ENCODE peak calls at places on chromosomes 11 and 22, in four cellular contexts. Z is body of pancreas, I is tibial artery, G is stomach. B is an unnamed sample. For H3K4me1, the result is how much of the 10 kb centered on the place peaks cover.

GRCh38 chr22:19845369-19845722 is 9.3 kb downstream of the GNB1L start:
- DNase-seq in G (no peak), I (no peak), Z (no peak), B (no peak)

GRCh38 chr22:24725736-24726135 is 48.8 kb downstream of the PIWIL3 start:
- DNase-seq in Z (no peak), I (no peak), G (no peak), B (no peak)

GRCh38 chr11:86954288-86955110 is 696 bp downstream of the FZD4 start:
- DNase-seq in I (peak), G (no peak), Z (peak), B (peak)

GRCh38 chr11:31943056-31943780 is 132.1 kb upstream of the PAX6 start:
- DNase-seq in Z (no peak), G (no peak), I (no peak), B (no peak)

GRCh38 chr11:6611092-6612007 is 666 bp downstream of the TAF10 start:
- DNase-seq in I (peak), Z (peak), G (no peak), B (peak)

GRCh38 chr22:17430298-17430900 is 61.1 kb downstream of the CECR2 start:
- DNase-seq in G (no peak), I (no peak), Z (no peak), B (no peak)

GRCh38 chr11:110070176-110070575 is 23.0 kb upstream of the ZC3H12C start:
- DNase-seq in Z (no peak), I (no peak), G (no peak), B (no peak)

GRCh38 chr22:46180370-46181137 is 30.2 kb downstream of the PPARA start:
- DNase-seq in I (no peak), Z (no peak), G (no peak), B (no peak)

GRCh38 chr11:68749501-68750196 is 1.7 kb downstream of the TESMIN start:
- DNase-seq in Z (no peak), I (no peak), G (no peak), B (no peak)

GRCh38 chr11:116355104-116355503 is 417.7 kb downstream of the BUD13 start:
- DNase-seq in Z (no peak), G (no peak), I (no peak), B (no peak)

GRCh38 chr22:45823331-45823730 is 151.7 kb downstream of the ATXN10 start:
- DNase-seq in G (no peak), I (no peak), Z (no peak), B (no peak)

GRCh38 chr11:111726301-111726713 is 39.9 kb downstream of the PPP2R1B start:
- DNase-seq in Z (peak), I (no peak), G (no peak), B (no peak)

GRCh38 chr22:27850000-27850465 is 48.5 kb upstream of the MN1 start:
- DNase-seq in Z (no peak), I (no peak), G (peak), B (peak)

GRCh38 chr22:32475428-32476010 is 908 bp downstream of the FBXO7 start:
- DNase-seq in I (peak), G (peak), Z (peak), B (peak)

GRCh38 chr11:17259519-17259918 is 17.0 kb upstream of the NUCB2 start:
- DNase-seq in Z (no peak), I (no peak), G (no peak), B (no peak)

GRCh38 chr22:40635940-40636379 is 559 bp downstream of the MRTFA start:
- DNase-seq in Z (no peak), I (no peak), G (peak), B (no peak)

GRCh38 chr22:19873960-19874306 is 19.3 kb upstream of the GNB1L start:
- DNase-seq in Z (no peak), I (peak), G (no peak), B (no peak)

GRCh38 chr11:118448294-118448693 is 12.0 kb downstream of the KMT2A start:
- DNase-seq in Z (no peak), I (no peak), G (no peak), B (no peak)

GRCh38 chr22:20164863-20165262 is 14.0 kb upstream of the CCDC188 start:
- DNase-seq in Z (no peak), G (no peak), I (no peak), B (no peak)

GRCh38 chr11:41201156-41201555 is 258.3 kb downstream of the LRRC4C start:
- DNase-seq in G (peak), Z (no peak), I (no peak), B (peak)

GRCh38 chr11:61164610-61165424 is 3.6 kb upstream of the VPS37C start:
- DNase-seq in Z (no peak), I (no peak), G (peak), B (no peak)

GRCh38 chr11:18768472-18768901 is 23.1 kb downstream of the PTPN5 start:
- DNase-seq in I (no peak), Z (no peak), G (no peak), B (no peak)

GRCh38 chr11:123590296-123590912 is 64.0 kb downstream of the SCN3B start:
- DNase-seq in I (no peak), G (peak), Z (peak), B (no peak)

GRCh38 chr11:63015521-63016215 is at the start of gene SLC22A8:
- DNase-seq in G (no peak), Z (no peak), I (no peak), B (no peak)

DNA sequence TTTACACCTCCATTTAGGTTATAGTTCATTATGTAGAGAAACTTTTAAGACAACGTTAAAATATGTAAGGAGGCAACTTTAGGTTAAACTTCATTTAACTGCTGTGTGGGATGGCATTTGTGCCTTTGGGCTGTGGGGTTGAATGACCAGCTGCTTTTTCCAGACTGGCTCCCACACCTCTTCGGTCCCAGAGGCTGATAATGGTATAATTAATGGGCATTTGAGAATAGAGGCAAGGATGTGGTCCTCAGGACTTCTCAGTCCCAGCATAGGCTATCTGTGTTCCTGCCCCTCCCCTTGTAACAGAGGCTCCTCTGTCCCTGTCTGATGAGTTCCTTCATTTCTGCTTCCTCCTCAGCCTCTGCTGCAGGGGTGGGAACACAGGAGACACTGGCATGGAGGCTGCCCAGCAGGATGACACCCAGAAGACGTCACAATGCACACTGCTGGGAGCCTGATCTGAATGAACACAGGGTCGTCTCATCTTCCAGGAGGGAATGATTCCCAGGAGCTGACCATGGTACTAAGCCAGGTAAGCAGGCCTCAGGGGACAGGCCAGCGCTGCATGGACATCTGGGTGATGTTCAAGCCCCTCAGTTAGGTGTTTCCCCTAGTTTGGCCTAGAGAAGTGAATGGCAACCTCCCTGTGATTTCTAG is 17.1 kb upstream of the GNAZ start:
- DNase-seq in Z (no peak), I (no peak), G (no peak), B (no peak)
- H3K4me1 ChIP-seq in Z (under half), I (under half), G (under half), B (under half)

DNA sequence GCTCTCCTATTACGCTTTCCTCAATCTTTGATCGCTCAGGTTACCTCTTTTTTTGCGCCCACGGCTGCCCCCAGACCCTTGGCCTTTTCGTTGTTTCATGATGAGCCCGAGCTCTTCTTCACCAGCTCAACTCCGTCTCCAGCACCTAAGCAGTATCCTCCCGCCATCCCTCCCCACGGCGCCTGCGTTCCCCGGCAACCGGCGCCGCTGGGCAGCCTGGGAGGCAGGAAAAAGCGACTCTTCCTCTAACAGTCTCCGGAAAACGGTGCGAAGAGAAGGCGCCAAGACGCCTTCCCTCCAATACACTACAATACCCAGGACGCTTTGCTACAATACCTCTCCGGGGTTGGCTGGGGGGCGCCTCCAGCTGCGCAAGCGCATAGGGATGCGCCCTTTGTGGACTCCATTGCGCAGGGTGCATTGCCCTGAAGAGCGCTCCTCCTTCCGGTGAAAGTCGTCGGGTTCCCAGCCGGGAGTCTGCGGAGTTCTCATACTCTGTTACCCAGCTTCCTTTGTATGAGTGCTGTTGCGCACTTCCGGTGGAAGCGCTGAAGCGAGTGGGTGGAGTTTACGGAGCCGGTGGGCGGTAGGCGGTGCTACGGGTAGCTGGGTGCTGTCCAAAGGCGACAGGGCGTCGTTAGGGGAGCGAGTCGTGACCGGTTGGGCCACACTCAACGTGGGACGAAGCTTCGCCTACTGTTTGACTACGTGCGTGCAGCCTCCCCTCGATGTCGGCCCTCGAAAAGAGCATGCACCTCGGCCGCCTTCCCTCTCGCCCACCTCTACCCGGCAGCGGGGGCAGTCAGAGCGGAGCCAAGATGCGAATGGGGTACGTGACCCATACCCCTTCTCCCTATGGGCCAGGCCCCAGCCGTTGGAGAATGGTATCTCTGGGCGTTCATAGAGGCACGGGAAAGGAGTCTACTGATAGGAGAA is at the start of the genes C2CD3 and PPME1:
- DNase-seq in I (peak), G (peak), Z (peak), B (peak)
- TF ChIP-seq CTCF in I (peak), G (no peak), Z (peak), B (peak)

GRCh38 chr11:107563702-107564101 is 1.8 kb downstream of the ALKBH8 start:
- DNase-seq in Z (no peak), I (peak), G (no peak), B (peak)

GRCh38 chr11:107567739-107568335 is 2.3 kb upstream of the ALKBH8 start:
- DNase-seq in G (no peak), I (no peak), Z (no peak), B (no peak)

GRCh38 chr11:107566569-107566968 is 1.0 kb upstream of the ALKBH8 start:
- DNase-seq in G (no peak), Z (no peak), I (no peak), B (no peak)

GRCh38 chr11:107564877-107565218 is 687 bp downstream of the ALKBH8 start:
- DNase-seq in I (no peak), Z (no peak), G (no peak), B (no peak)

GRCh38 chr11:107565219-107565937 is at the start of gene ALKBH8:
- DNase-seq in I (peak), G (peak), Z (peak), B (peak)
- H3K4me1 ChIP-seq in I (under half), G (under half), Z (under half), B (under half)

DNA sequence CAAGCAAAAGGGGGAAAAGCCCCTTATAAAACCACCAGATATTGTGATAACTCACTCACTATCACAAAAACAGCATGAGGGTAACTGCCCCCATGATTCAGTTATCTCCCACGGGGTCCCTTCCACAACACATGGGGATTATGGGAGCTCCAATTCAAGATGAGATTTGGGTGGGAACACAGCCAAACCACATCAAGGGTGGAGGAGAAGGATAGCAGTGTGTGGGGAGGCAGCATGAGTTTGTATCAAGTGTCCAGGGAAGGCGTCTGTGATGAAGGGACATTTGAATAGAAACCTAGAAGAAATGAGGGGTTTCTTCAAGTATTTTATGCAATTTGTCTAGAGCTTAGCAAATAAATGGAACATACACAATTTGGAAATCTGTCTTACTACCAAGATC is 98.2 kb downstream of the SLC1A2 start:
- DNase-seq in I (no peak), Z (no peak), G (no peak), B (no peak)
- TF ChIP-seq CTCF in I (no peak), Z (no peak), G (no peak), B (no peak)

DNA sequence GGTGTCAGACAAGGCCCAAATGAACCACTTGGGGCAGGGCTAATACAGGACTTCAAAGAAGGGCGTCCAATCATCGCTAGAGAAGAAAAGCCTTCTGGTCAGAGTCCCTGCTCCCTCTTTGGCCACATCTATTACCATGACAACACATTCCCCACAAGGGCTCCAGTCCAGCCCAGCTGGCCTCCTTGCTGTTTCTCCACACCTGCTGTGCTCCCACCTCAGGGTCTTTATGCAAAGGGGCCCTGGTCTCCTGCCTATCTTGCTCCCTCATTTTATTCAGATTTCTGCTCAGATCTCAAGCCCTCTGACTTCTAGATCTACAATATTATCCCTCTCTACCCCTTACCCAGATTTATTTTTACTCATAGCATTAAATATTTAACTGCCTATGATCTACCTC is 58.0 kb upstream of the KIRREL3 start:
- DNase-seq in Z (no peak), G (no peak), I (no peak), B (no peak)
- H3K4me1 ChIP-seq in Z (under half), G (under half), I (under half), B (under half)

GRCh38 chr11:34359548-34359891 is 1.7 kb upstream of the ABTB2 start:
- DNase-seq in G (no peak), I (no peak), Z (no peak), B (no peak)
- TF ChIP-seq CTCF in G (no peak), I (no peak), Z (no peak), B (no peak)

GRCh38 chr11:96263361-96263763 is 79.6 kb downstream of the MAML2 start:
- DNase-seq in Z (no peak), G (no peak), I (no peak), B (no peak)

GRCh38 chr11:96265236-96265737 is 77.7 kb downstream of the MAML2 start:
- DNase-seq in Z (no peak), I (no peak), G (no peak), B (no peak)

GRCh38 chr11:96265972-96266371 is 77.0 kb downstream of the MAML2 start:
- DNase-seq in Z (no peak), I (no peak), G (no peak), B (no peak)

GRCh38 chr11:96267001-96267489 is 76.0 kb downstream of the MAML2 start:
- DNase-seq in G (no peak), I (no peak), Z (no peak), B (no peak)

DNA sequence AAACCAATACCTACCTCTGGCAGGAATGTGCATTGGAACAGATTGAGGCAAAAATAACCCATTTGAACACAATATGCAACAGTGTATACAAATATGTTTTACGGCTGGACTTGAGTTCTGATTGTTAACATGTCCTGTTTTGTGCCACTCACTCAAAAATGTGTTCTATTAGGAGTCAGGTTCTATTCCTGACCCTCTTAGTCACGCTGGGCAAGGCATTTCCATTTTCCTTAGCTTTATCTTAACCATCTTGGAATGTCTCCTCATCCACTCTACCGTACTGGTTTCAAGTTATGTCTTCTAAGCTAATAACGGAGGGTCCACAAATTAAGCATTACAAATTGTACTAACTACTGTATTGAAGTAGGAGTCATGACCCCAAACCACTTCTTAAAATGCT is 78.6 kb downstream of the MAML2 start:
- DNase-seq in G (no peak), Z (no peak), I (no peak), B (no peak)
- H3K4me1 ChIP-seq in G (under half), Z (under half), I (under half), B (under half)